ENCODE peak calls at places on chromosomes 11 and 22, in nine cellular contexts. N, S, T, J, U, I, F, E and R are unnamed samples.

GRCh38 chr11:72812968-72813739 is 1.1 kb upstream of the ATG16L2 start:
- DNase-seq in U (peak), J (no peak), N (peak), E (peak), F (peak), T (peak), S (no peak), I (peak), R (no peak)

GRCh38 chr11:9528141-9528511 is 45.3 kb upstream of the WEE1 start:
- DNase-seq in N (no peak), I (no peak), S (no peak), U (peak), F (no peak), E (no peak), T (no peak), J (no peak), R (no peak)

GRCh38 chr11:62449451-62449851 is 30.6 kb downstream of the SCGB1A1 start:
- DNase-seq in E (no peak), I (peak), U (no peak), N (no peak), T (no peak), S (no peak), F (no peak), J (no peak), R (no peak)

GRCh38 chr11:128886401-128887119 is 4.6 kb upstream of the KCNJ5 start:
- DNase-seq in I (no peak), J (no peak), U (no peak), T (no peak), N (peak), E (no peak), F (no peak), S (no peak), R (no peak)

GRCh38 chr11:11155962-11156815 is 196.9 kb downstream of the CSNK2A3 start:
- DNase-seq in T (peak), I (no peak), S (peak), N (peak), U (no peak), E (peak), F (peak), J (no peak), R (no peak)

GRCh38 chr11:125285844-125286243 is 121.3 kb downstream of the PKNOX2 start:
- DNase-seq in U (no peak), J (no peak), T (no peak), I (no peak), F (no peak), S (no peak), E (no peak), N (no peak), R (no peak)

GRCh38 chr11:13189561-13190435 is 87.8 kb upstream of the BMAL1 start:
- DNase-seq in J (no peak), N (no peak), E (no peak), I (no peak), T (no peak), S (no peak), U (no peak), F (no peak), R (no peak)

GRCh38 chr22:28903719-28904118 is 20.3 kb downstream of the ZNRF3 start:
- DNase-seq in I (no peak), E (no peak), U (no peak), S (peak), J (no peak), T (no peak), F (no peak), N (no peak), R (no peak)

GRCh38 chr11:112042161-112042960 is 17.2 kb downstream of the DLAT start:
- DNase-seq in T (no peak), J (peak), E (no peak), N (peak), I (no peak), U (peak), F (no peak), S (no peak), R (no peak)

GRCh38 chr11:133425245-133425644 is 107.1 kb downstream of the OPCML start:
- DNase-seq in J (no peak), T (no peak), U (no peak), F (no peak), I (no peak), S (no peak), E (no peak), N (no peak), R (no peak)

GRCh38 chr11:126544311-126545056 is 189.0 kb downstream of the ST3GAL4 start:
- DNase-seq in U (peak), I (no peak), E (no peak), N (peak), J (peak), F (no peak), T (no peak), S (no peak), R (no peak)

GRCh38 chr11:59611570-59612565 is 3.7 kb downstream of the OSBP start:
- DNase-seq in N (no peak), F (no peak), S (no peak), I (no peak), J (peak), U (peak), T (no peak), E (no peak), R (no peak)

GRCh38 chr11:86954288-86955110 is 696 bp downstream of the FZD4 start:
- DNase-seq in J (no peak), S (peak), T (no peak), F (no peak), E (no peak), U (peak), N (peak), I (no peak), R (no peak)

GRCh38 chr22:25083414-25084166 is 116.1 kb upstream of the CRYBB3 start:
- DNase-seq in F (no peak), U (no peak), N (no peak), I (no peak), S (no peak), T (no peak), J (no peak), E (no peak), R (no peak)

GRCh38 chr11:43774786-43775185 is 94.2 kb downstream of the HSD17B12 start:
- DNase-seq in N (no peak), I (no peak), T (no peak), J (no peak), F (no peak), U (no peak), E (no peak), S (no peak), R (no peak)

GRCh38 chr11:118398797-118399564 is 2.4 kb upstream of the ATP5MG start:
- DNase-seq in U (no peak), T (peak), N (no peak), F (no peak), I (no peak), J (no peak), S (no peak), E (peak), R (no peak)

GRCh38 chr11:3911908-3912505 is 56.5 kb downstream of the STIM1 start:
- DNase-seq in E (no peak), S (no peak), N (no peak), T (no peak), I (no peak), U (no peak), F (no peak), J (no peak), R (no peak)

GRCh38 chr11:60457576-60457975 is 1.9 kb downstream of the MS4A1 start:
- DNase-seq in N (no peak), F (no peak), U (no peak), J (no peak), T (no peak), I (no peak), S (no peak), E (no peak), R (no peak)

GRCh38 chr22:19852177-19852781 is 2.4 kb downstream of the GNB1L start:
- DNase-seq in S (no peak), U (no peak), J (no peak), E (no peak), T (no peak), I (no peak), N (no peak), F (no peak), R (peak)

GRCh38 chr22:38957046-38957770 is at the start of gene APOBEC3A:
- DNase-seq in T (no peak), I (no peak), U (no peak), N (no peak), F (no peak), E (no peak), J (no peak), S (no peak), R (no peak)

GRCh38 chr11:124301482-124301881 is 12.3 kb downstream of the OR8D1 start:
- DNase-seq in E (no peak), U (no peak), N (no peak), F (no peak), I (no peak), S (no peak), J (no peak), T (no peak), R (no peak)

GRCh38 chr11:102955624-102956023 is at the start of gene MMP13:
- DNase-seq in E (no peak), I (no peak), J (no peak), T (no peak), S (no peak), N (no peak), F (no peak), U (no peak), R (no peak)

GRCh38 chr22:30733081-30733680 is 38.5 kb downstream of the OSBP2 start:
- DNase-seq in F (no peak), S (no peak), N (peak), T (no peak), J (no peak), I (no peak), U (peak), E (no peak), R (no peak)

GRCh38 chr11:110909331-110909730 is 197.1 kb upstream of the ARHGAP20 start:
- DNase-seq in J (no peak), U (no peak), I (no peak), F (no peak), T (no peak), S (no peak), N (no peak), E (no peak), R (no peak)

GRCh38 chr11:126838779-126839178 is 161.8 kb downstream of the KIRREL3 start:
- DNase-seq in S (no peak), T (no peak), U (no peak), F (no peak), J (no peak), E (no peak), N (no peak), I (no peak), R (no peak)